ENCODE peak calls at places on chromosomes 12 and 14, in nine cellular contexts. Q, P, I, H, E, S, M, L and X are unnamed samples.

GRCh38 chr14:85731198-85731597 is 201.3 kb downstream of the FLRT2 start:
- DNase-seq in I (no peak), H (peak), Q (peak), E (no peak), P (no peak), S (peak), M (no peak), L (no peak), X (no peak)

GRCh38 chr14:35416108-35416750 is 11.7 kb upstream of the NFKBIA start:
- DNase-seq in M (no peak), I (no peak), P (peak), Q (no peak), S (no peak), E (no peak), H (no peak), L (no peak), X (no peak)

GRCh38 chr14:89973234-89973823 is 17.6 kb downstream of the TDP1 start:
- DNase-seq in P (no peak), S (peak), H (peak), Q (peak), L (peak), I (peak), E (no peak), M (peak), X (no peak)

GRCh38 chr14:78162202-78162601 is 8.0 kb upstream of the NRXN3 start:
- DNase-seq in I (peak), H (no peak), E (no peak), Q (no peak), L (no peak), P (no peak), S (no peak), M (no peak), X (no peak)

GRCh38 chr12:94150483-94151225 is 2.3 kb downstream of the PLXNC1 start:
- DNase-seq in Q (no peak), H (no peak), L (no peak), I (no peak), M (no peak), P (peak), S (no peak), E (peak), X (no peak)

GRCh38 chr12:117134059-117134458 is 34.8 kb upstream of the TESC start:
- DNase-seq in E (no peak), H (no peak), L (no peak), I (no peak), M (no peak), S (no peak), P (peak), Q (no peak), X (no peak)

GRCh38 chr14:105135700-105136395 is 32.7 kb downstream of the JAG2 start:
- DNase-seq in P (no peak), S (no peak), H (no peak), Q (no peak), E (no peak), L (no peak), M (no peak), I (no peak), X (no peak)

GRCh38 chr12:105067511-105068031 is 16.7 kb downstream of the ALDH1L2 start:
- DNase-seq in S (no peak), P (no peak), I (no peak), Q (no peak), L (no peak), M (no peak), H (no peak), E (no peak), X (no peak)

GRCh38 chr12:85445060-85445938 is 165.3 kb downstream of the ALX1 start:
- DNase-seq in E (no peak), S (no peak), P (no peak), L (no peak), I (no peak), H (no peak), Q (no peak), M (no peak), X (no peak)

GRCh38 chr12:2168808-2169207 is 116.0 kb downstream of the CACNA1C start:
- DNase-seq in M (no peak), P (no peak), S (no peak), E (no peak), H (no peak), I (no peak), L (no peak), Q (no peak), X (no peak)

GRCh38 chr12:4487024-4487423 is 41.4 kb upstream of the FGF6 start:
- DNase-seq in M (peak), S (no peak), H (no peak), P (no peak), I (no peak), E (no peak), Q (no peak), L (no peak), X (no peak)

GRCh38 chr14:70886421-70887206 is 20.6 kb upstream of the PCNX1 start:
- DNase-seq in I (peak), S (no peak), L (no peak), M (peak), H (no peak), P (no peak), Q (peak), E (no peak), X (no peak)

GRCh38 chr12:21418403-21418802 is 19.1 kb upstream of the PYROXD1 start:
- DNase-seq in M (no peak), P (no peak), L (no peak), E (no peak), H (no peak), Q (no peak), I (no peak), S (no peak), X (no peak)

GRCh38 chr14:29820785-29821184 is 106.9 kb downstream of the PRKD1 start:
- DNase-seq in H (no peak), Q (no peak), P (no peak), E (no peak), M (no peak), L (no peak), I (no peak), S (no peak), X (no peak)

GRCh38 chr14:102236026-102236425 is 68.9 kb downstream of the MOK start:
- DNase-seq in E (no peak), S (no peak), M (no peak), H (no peak), Q (no peak), P (no peak), L (no peak), I (no peak), X (no peak)

GRCh38 chr14:34782031-34782430 is 67.6 kb upstream of the CFL2 start:
- DNase-seq in L (no peak), H (no peak), I (no peak), M (no peak), P (no peak), Q (no peak), S (no peak), E (no peak), X (no peak)

GRCh38 chr14:50082308-50082742 is 34.0 kb downstream of the VCPKMT start:
- DNase-seq in E (peak), S (no peak), I (no peak), Q (no peak), P (peak), M (no peak), L (no peak), H (no peak), X (no peak)

GRCh38 chr12:28222081-28222700 is 31.9 kb downstream of the CCDC91 start:
- DNase-seq in Q (no peak), I (no peak), P (peak), M (no peak), E (peak), S (no peak), H (no peak), L (no peak), X (no peak)

GRCh38 chr12:14665354-14666348 is 30.7 kb downstream of the GUCY2C start:
- DNase-seq in I (no peak), L (no peak), E (no peak), M (no peak), Q (no peak), P (no peak), S (no peak), H (no peak), X (no peak)

GRCh38 chr14:69693823-69694729 is 72.9 kb upstream of the SRSF5 start:
- DNase-seq in M (no peak), E (no peak), I (peak), L (no peak), S (peak), P (no peak), Q (no peak), H (no peak), X (no peak)

GRCh38 chr12:103680591-103681065 is 93.6 kb downstream of the STAB2 start:
- DNase-seq in E (no peak), I (peak), P (no peak), Q (no peak), S (peak), M (no peak), H (no peak), L (no peak), X (no peak)

GRCh38 chr14:61147369-61147897 is 133.7 kb downstream of the TMEM30B start:
- DNase-seq in E (no peak), Q (no peak), S (no peak), I (no peak), L (no peak), H (no peak), P (no peak), M (peak), X (no peak)

GRCh38 chr14:68668028-68668427 is 124.8 kb downstream of the ZFP36L1 start:
- DNase-seq in I (no peak), H (no peak), E (no peak), S (no peak), M (no peak), Q (no peak), L (no peak), P (no peak), X (peak)

GRCh38 chr14:95386536-95386935 is 66.8 kb upstream of the CLMN start:
- DNase-seq in S (no peak), L (no peak), I (no peak), H (no peak), P (no peak), E (no peak), M (no peak), Q (no peak), X (no peak)

GRCh38 chr14:94671870-94672444 is 59.8 kb downstream of the SERPINA3 start:
- DNase-seq in S (peak), Q (no peak), L (no peak), I (no peak), M (no peak), E (no peak), P (no peak), H (no peak), X (no peak)

GRCh38 chr12:60394680-60395079 is 798.9 kb downstream of the SLC16A7 start:
- DNase-seq in L (no peak), M (no peak), S (no peak), I (no peak), P (no peak), Q (no peak), E (no peak), H (no peak), X (no peak)

GRCh38 chr12:76085159-76085868 is 829 bp upstream of the NAP1L1 start:
- DNase-seq in I (no peak), S (no peak), M (peak), P (peak), H (no peak), Q (no peak), L (peak), E (peak), X (no peak)

GRCh38 chr14:21614245-21614644 is 20.5 kb downstream of the OR10G2 start:
- DNase-seq in E (no peak), L (no peak), M (no peak), H (no peak), S (no peak), Q (no peak), I (no peak), P (no peak), X (no peak)

GRCh38 chr12:104909761-104910160 is 48.3 kb downstream of the SLC41A2 start:
- DNase-seq in M (no peak), I (no peak), L (no peak), S (no peak), H (no peak), Q (no peak), E (no peak), P (no peak), X (no peak)

GRCh38 chr12:56803750-56804149 is 40.6 kb downstream of the HSD17B6 start:
- DNase-seq in P (no peak), I (no peak), H (no peak), Q (peak), M (no peak), L (no peak), S (peak), E (no peak), X (no peak)

GRCh38 chr12:13980548-13981295 is 680 bp downstream of the GRIN2B start:
- DNase-seq in P (no peak), H (no peak), L (peak), M (no peak), Q (no peak), E (no peak), I (no peak), S (no peak), X (no peak)

GRCh38 chr12:13173537-13173936 is 23.0 kb upstream of the EMP1 start:
- DNase-seq in E (no peak), S (peak), L (peak), H (peak), M (peak), Q (peak), P (no peak), I (no peak), X (no peak)

GRCh38 chr12:11810962-11811361 is 161.5 kb downstream of the ETV6 start:
- DNase-seq in Q (no peak), S (no peak), H (no peak), E (no peak), I (no peak), L (no peak), P (no peak), M (no peak), X (no peak)

GRCh38 chr12:77847665-77848431 is 17.2 kb downstream of the NAV3 start:
- DNase-seq in E (no peak), M (peak), Q (no peak), S (no peak), P (no peak), L (no peak), H (no peak), I (no peak), X (no peak)

GRCh38 chr12:104758771-104759170 is 199.3 kb downstream of the SLC41A2 start:
- DNase-seq in P (no peak), L (no peak), M (no peak), H (no peak), Q (no peak), E (no peak), I (no peak), S (no peak), X (no peak)

GRCh38 chr12:117045998-117046374 is 53.2 kb downstream of the TESC start:
- DNase-seq in I (peak), M (no peak), Q (no peak), S (no peak), E (no peak), H (no peak), L (no peak), P (no peak), X (no peak)

GRCh38 chr12:2829275-2829674 is 5.6 kb downstream of the NRIP2 start:
- DNase-seq in H (no peak), L (no peak), S (no peak), I (no peak), E (no peak), P (no peak), Q (no peak), M (no peak), X (no peak)

GRCh38 chr14:57401501-57401900 is 11.1 kb downstream of the NAA30 start:
- DNase-seq in I (no peak), M (no peak), S (no peak), L (no peak), E (no peak), P (no peak), Q (no peak), H (no peak), X (no peak)